ENCODE peak calls at places on chromosomes 2 and 18, in four cellular contexts. One of them, this sample, is unnamed.
A peak's percentile ranks its signal among the peaks of the same experiment; 100 is the strongest.

GRCh38 chr18:50853863-50854271 is 25.1 kb upstream of the ME2 start:
- DNase-seq in tibial nerve: no peak
- DNase-seq in left lung: no peak
- DNase-seq in NB4: peak; percentile 31
- DNase-seq in this sample: peak; percentile 87

GRCh38 chr18:65235966-65236634 is 514.7 kb upstream of the CDH7 start:
- DNase-seq in tibial nerve: no peak
- DNase-seq in left lung: no peak
- DNase-seq in NB4: no peak
- DNase-seq in this sample: no peak

GRCh38 chr2:241967745-241968144 is 98.2 kb downstream of the RTP5 start:
- DNase-seq in tibial nerve: no peak
- DNase-seq in left lung: no peak
- DNase-seq in NB4: peak; percentile 50
- DNase-seq in this sample: no peak

GRCh38 chr18:1708006-1708405 is 803.3 kb downstream of the ADCYAP1 start:
- DNase-seq in tibial nerve: no peak
- DNase-seq in left lung: no peak
- DNase-seq in NB4: no peak
- DNase-seq in this sample: no peak

GRCh38 chr2:60551241-60552095 is 2.0 kb downstream of the BCL11A start:
- DNase-seq in tibial nerve: no peak
- DNase-seq in left lung: peak; percentile 88
- DNase-seq in NB4: peak; percentile 80
- DNase-seq in this sample: peak; percentile 18

GRCh38 chr2:120863173-120863545 is 127.5 kb downstream of the GLI2 start:
- DNase-seq in tibial nerve: no peak
- DNase-seq in left lung: peak; percentile 73
- DNase-seq in NB4: no peak
- DNase-seq in this sample: no peak

GRCh38 chr2:17815466-17816184 is 635 bp upstream of the MSGN1 start:
- DNase-seq in tibial nerve: no peak
- DNase-seq in left lung: no peak
- DNase-seq in NB4: no peak
- DNase-seq in this sample: no peak

GRCh38 chr2:240918258-240919091 is 12.3 kb downstream of the CROCC2 start:
- DNase-seq in tibial nerve: no peak
- DNase-seq in left lung: peak; percentile 68
- DNase-seq in NB4: no peak
- DNase-seq in this sample: no peak

GRCh38 chr2:8028436-8028835 is 653.4 kb upstream of the ID2 start:
- DNase-seq in tibial nerve: no peak
- DNase-seq in left lung: no peak
- DNase-seq in NB4: no peak
- DNase-seq in this sample: no peak

GRCh38 chr18:25326231-25327042 is 25.5 kb downstream of the ZNF521 start:
- DNase-seq in tibial nerve: no peak
- DNase-seq in left lung: no peak
- DNase-seq in NB4: no peak
- DNase-seq in this sample: peak; percentile 47

GRCh38 chr18:56475250-56475649 is 163.1 kb downstream of the TXNL1 start:
- DNase-seq in tibial nerve: no peak
- DNase-seq in left lung: no peak
- DNase-seq in NB4: no peak
- DNase-seq in this sample: peak; percentile 19

GRCh38 chr2:182636694-182637093 is 79.4 kb upstream of the DNAJC10 start:
- DNase-seq in tibial nerve: no peak
- DNase-seq in left lung: no peak
- DNase-seq in NB4: no peak
- DNase-seq in this sample: no peak

DNA sequence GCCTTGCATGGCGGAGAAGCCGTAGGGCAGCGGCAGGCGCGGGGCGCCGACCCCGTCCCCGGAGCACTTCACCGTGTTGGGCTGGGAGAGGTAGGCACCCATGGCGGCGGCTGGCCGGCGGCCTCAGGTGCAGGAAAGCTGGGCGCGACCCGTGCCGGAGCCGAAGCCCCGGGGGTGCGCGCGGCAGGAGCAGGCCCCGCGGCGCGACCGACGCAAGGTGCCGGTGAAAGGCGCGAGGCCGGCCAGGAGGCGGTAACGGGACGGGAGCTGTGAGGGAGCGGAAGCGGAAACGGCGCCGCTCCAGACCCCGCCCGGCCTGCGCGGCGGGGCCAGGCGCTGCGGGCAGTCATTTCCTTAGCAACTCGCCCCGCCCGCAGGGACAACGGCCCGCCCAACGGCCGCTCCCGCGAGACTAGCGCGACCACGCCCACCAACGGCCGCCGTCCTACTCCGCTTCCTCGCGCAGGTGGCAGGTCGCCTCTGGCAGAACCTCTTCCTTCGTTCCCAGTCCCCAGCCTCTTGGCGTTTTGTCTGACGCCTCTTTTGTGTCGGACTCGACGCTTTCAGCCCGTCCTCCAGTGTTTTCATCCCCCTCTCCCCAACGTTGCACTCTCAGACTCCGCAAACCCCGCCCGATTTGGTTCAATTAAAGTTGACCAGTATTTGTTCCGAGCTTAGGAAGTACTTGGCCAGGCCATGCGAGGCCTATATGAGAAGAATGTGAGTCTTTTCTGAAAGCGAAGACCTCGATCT is at the start of gene PPM1G:
- DNase-seq in tibial nerve: peak; percentile 89
- DNase-seq in left lung: peak; percentile 99
- DNase-seq in NB4: peak; percentile 99
- DNase-seq in this sample: peak; percentile 88
- TF ChIP-seq CTCF in tibial nerve: no peak
- TF ChIP-seq CTCF in left lung: no peak
- TF ChIP-seq CTCF in NB4: no peak
- TF ChIP-seq CTCF in this sample: no peak

GRCh38 chr18:58495202-58495601 is 133.7 kb downstream of the ALPK2 start:
- DNase-seq in tibial nerve: no peak
- DNase-seq in left lung: no peak
- DNase-seq in NB4: no peak
- DNase-seq in this sample: peak; percentile 66

GRCh38 chr18:58493070-58493469 is 135.8 kb downstream of the ALPK2 start:
- DNase-seq in tibial nerve: no peak
- DNase-seq in left lung: no peak
- DNase-seq in NB4: no peak
- DNase-seq in this sample: no peak

GRCh38 chr18:58495634-58496033 is 133.3 kb downstream of the ALPK2 start:
- DNase-seq in tibial nerve: no peak
- DNase-seq in left lung: no peak
- DNase-seq in NB4: no peak
- DNase-seq in this sample: peak; percentile 10

GRCh38 chr18:58491773-58492752 is 136.8 kb downstream of the ALPK2 start:
- DNase-seq in tibial nerve: no peak
- DNase-seq in left lung: no peak
- DNase-seq in NB4: no peak
- DNase-seq in this sample: no peak

GRCh38 chr18:58493516-58494253 is 135.2 kb downstream of the ALPK2 start:
- DNase-seq in tibial nerve: peak; percentile 74
- DNase-seq in left lung: no peak
- DNase-seq in NB4: peak; percentile 66
- DNase-seq in this sample: peak; percentile 86
- H3K4me3 ChIP-seq in tibial nerve: no peak overlapping the region
- H3K4me3 ChIP-seq in left lung: no peak overlapping the region
- H3K4me3 ChIP-seq in NB4: no peak overlapping the region
- H3K4me3 ChIP-seq in this sample: peak overlapping the region; percentile 31

GRCh38 chr2:56088411-56088810 is 95.4 kb upstream of the CCDC85A start:
- DNase-seq in tibial nerve: no peak
- DNase-seq in left lung: no peak
- DNase-seq in NB4: no peak
- DNase-seq in this sample: peak; percentile 10
- TF ChIP-seq CTCF in tibial nerve: no peak
- TF ChIP-seq CTCF in left lung: no peak
- TF ChIP-seq CTCF in NB4: no peak
- TF ChIP-seq CTCF in this sample: no peak

GRCh38 chr2:25617948-25618646 is 55.3 kb downstream of the DTNB start:
- DNase-seq in tibial nerve: peak; percentile 9
- DNase-seq in left lung: no peak
- DNase-seq in NB4: no peak
- DNase-seq in this sample: peak; percentile 87
- H3K4me3 ChIP-seq in tibial nerve: no peak overlapping the region
- H3K4me3 ChIP-seq in left lung: no peak overlapping the region
- H3K4me3 ChIP-seq in NB4: no peak overlapping the region
- H3K4me3 ChIP-seq in this sample: no peak overlapping the region

GRCh38 chr2:128535928-128536327 is 217.3 kb upstream of the HS6ST1 start:
- DNase-seq in tibial nerve: no peak
- DNase-seq in left lung: no peak
- DNase-seq in NB4: peak; percentile 70
- DNase-seq in this sample: peak; percentile 94
- TF ChIP-seq CTCF in tibial nerve: no peak
- TF ChIP-seq CTCF in left lung: no peak
- TF ChIP-seq CTCF in NB4: no peak
- TF ChIP-seq CTCF in this sample: peak; percentile 6

GRCh38 chr18:79788096-79789085 is 9.3 kb upstream of the KCNG2 start:
- DNase-seq in tibial nerve: no peak
- DNase-seq in left lung: no peak
- DNase-seq in NB4: no peak
- DNase-seq in this sample: no peak
- H3K4me3 ChIP-seq in tibial nerve: no peak overlapping the region
- H3K4me3 ChIP-seq in left lung: peak overlapping the region; percentile 21
- H3K4me3 ChIP-seq in NB4: no peak overlapping the region
- H3K4me3 ChIP-seq in this sample: no peak overlapping the region

GRCh38 chr2:164430166-164430783 is 191.0 kb downstream of the GRB14 start:
- DNase-seq in tibial nerve: peak; percentile 52
- DNase-seq in left lung: no peak
- DNase-seq in NB4: peak; percentile 49
- DNase-seq in this sample: peak; percentile 54
- TF ChIP-seq CTCF in tibial nerve: peak; percentile 56
- TF ChIP-seq CTCF in left lung: peak; percentile 52
- TF ChIP-seq CTCF in NB4: peak; percentile 59
- TF ChIP-seq CTCF in this sample: peak; percentile 68

DNA sequence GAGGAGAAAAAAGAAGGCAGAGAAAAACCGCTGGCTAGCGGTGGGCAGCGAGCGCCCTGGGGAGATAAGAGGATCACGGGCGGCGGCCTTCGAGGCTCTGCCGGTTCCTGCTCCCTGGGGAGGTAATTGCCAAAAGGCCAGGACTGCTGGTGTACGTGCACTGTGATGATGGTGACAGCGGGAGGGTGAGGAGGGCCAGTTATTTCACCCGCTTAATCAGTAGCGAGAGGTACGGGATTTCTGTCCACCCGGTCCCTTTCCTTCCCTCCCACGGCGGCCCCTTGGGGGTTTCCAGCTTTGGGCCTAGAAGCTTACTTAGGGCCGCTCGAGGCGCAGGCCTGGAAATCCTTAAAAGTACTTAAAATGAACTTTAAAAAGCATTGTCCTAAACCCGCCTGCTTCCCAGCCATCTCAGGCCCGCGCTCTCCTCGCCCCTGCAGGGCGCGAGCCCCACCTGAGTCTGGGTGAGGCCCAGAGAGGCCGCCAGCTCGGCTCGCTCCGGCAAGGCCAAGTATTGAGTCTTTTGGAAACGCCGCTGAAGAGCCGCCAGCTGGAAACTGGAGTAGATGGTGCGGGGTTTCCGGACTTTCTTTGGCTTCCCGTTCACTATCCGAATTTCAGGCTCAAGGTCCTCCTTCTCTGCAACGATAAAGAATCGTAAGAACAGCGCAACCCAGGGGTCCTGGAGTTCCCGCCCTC is 1.5 kb downstream of the DLX2 start:
- DNase-seq in tibial nerve: no peak
- DNase-seq in left lung: no peak
- DNase-seq in NB4: peak; percentile 74
- DNase-seq in this sample: no peak
- H3K4me3 ChIP-seq in tibial nerve: no peak overlapping the region
- H3K4me3 ChIP-seq in left lung: no peak overlapping the region
- H3K4me3 ChIP-seq in NB4: peak overlapping the region; percentile 16
- H3K4me3 ChIP-seq in this sample: no peak overlapping the region

GRCh38 chr2:225041871-225042799 is at the start of gene DOCK10:
- DNase-seq in tibial nerve: no peak
- DNase-seq in left lung: peak; percentile 85
- DNase-seq in NB4: peak; percentile 24
- DNase-seq in this sample: peak; percentile 66
- TF ChIP-seq CTCF in tibial nerve: no peak
- TF ChIP-seq CTCF in left lung: no peak
- TF ChIP-seq CTCF in NB4: no peak
- TF ChIP-seq CTCF in this sample: no peak